ENCODE peak calls at places on chromosome 6, in five cellular contexts. E, W, M, O and X are unnamed samples.

GRCh38 chr6:166026586-166027126 is 141.0 kb downstream of the TBXT start:
- DNase-seq in E (no peak), M (no peak), O (no peak), W (no peak), X (no peak)

GRCh38 chr6:100663219-100663863 is 198.6 kb upstream of the SIM1 start:
- DNase-seq in M (no peak), E (peak), W (no peak), O (no peak), X (no peak)

GRCh38 chr6:14146459-14147096 is 29.0 kb downstream of the CD83 start:
- DNase-seq in W (no peak), M (peak), E (no peak), O (no peak), X (no peak)

GRCh38 chr6:75932067-75932466 is 140.4 kb downstream of the IMPG1 start:
- DNase-seq in E (no peak), M (peak), O (no peak), W (no peak), X (no peak)

GRCh38 chr6:40957616-40958492 is 81.2 kb downstream of the UNC5CL start:
- DNase-seq in E (peak), O (no peak), W (no peak), M (no peak), X (no peak)

GRCh38 chr6:21603516-21603952 is 10.0 kb downstream of the SOX4 start:
- DNase-seq in E (no peak), W (no peak), M (no peak), O (no peak), X (no peak)

GRCh38 chr6:123635144-123635543 is 1.6 kb downstream of the TRDN start:
- DNase-seq in M (no peak), O (no peak), W (no peak), E (no peak), X (no peak)

GRCh38 chr6:119426619-119427018 is 77.1 kb upstream of the MAN1A1 start:
- DNase-seq in M (no peak), O (no peak), W (no peak), E (no peak), X (no peak)

GRCh38 chr6:52534966-52535390 is 41.9 kb downstream of the TRAM2 start:
- DNase-seq in O (no peak), E (no peak), M (no peak), W (no peak), X (no peak)

GRCh38 chr6:170147056-170147787 is 143.7 kb downstream of the DLL1 start:
- DNase-seq in O (no peak), E (no peak), W (peak), M (no peak), X (no peak)

GRCh38 chr6:136526196-136526930 is 23.9 kb downstream of the MAP7 start:
- DNase-seq in O (no peak), E (peak), W (peak), M (peak), X (no peak)

GRCh38 chr6:69026715-69027114 is 391.6 kb downstream of the ADGRB3 start:
- DNase-seq in E (no peak), M (no peak), W (no peak), O (no peak), X (no peak)

GRCh38 chr6:51199272-51199671 is 380.6 kb downstream of the TFAP2B start:
- DNase-seq in M (no peak), E (no peak), O (no peak), W (no peak), X (no peak)

GRCh38 chr6:33991610-33992009 is 154.3 kb downstream of the GRM4 start:
- DNase-seq in M (no peak), O (no peak), W (no peak), E (no peak), X (no peak)

GRCh38 chr6:137933696-137934095 is 66.6 kb downstream of the TNFAIP3 start:
- DNase-seq in O (no peak), W (no peak), E (peak), M (no peak), X (peak)

GRCh38 chr6:52574709-52575489 is 2.0 kb downstream of the TRAM2 start:
- DNase-seq in O (no peak), M (no peak), W (peak), E (no peak), X (peak)

GRCh38 chr6:66970373-66970772 is 1263.3 kb upstream of the EYS start:
- DNase-seq in O (no peak), M (no peak), E (no peak), W (no peak), X (no peak)

GRCh38 chr6:148720897-148721296 is 25.9 kb upstream of the UST start:
- DNase-seq in O (no peak), W (no peak), E (no peak), M (no peak), X (no peak)

GRCh38 chr6:113433506-113433991 is 423.6 kb upstream of the MARCKS start:
- DNase-seq in O (peak), W (peak), M (peak), E (peak), X (no peak)

GRCh38 chr6:151242420-151242841 is 2.7 kb downstream of the AKAP12 start:
- DNase-seq in M (peak), W (no peak), E (no peak), O (no peak), X (no peak)

GRCh38 chr6:11263185-11263817 is 30.8 kb upstream of the NEDD9 start:
- DNase-seq in M (no peak), E (peak), O (peak), W (peak), X (peak)

GRCh38 chr6:44067073-44067759 is 60.0 kb downstream of the MRPL14 start:
- DNase-seq in W (no peak), M (no peak), O (peak), E (no peak), X (no peak)

GRCh38 chr6:10413850-10414765 is 766 bp downstream of the TFAP2A start:
- DNase-seq in W (no peak), O (no peak), M (peak), E (peak), X (no peak)

GRCh38 chr6:86477510-86478166 is 459.7 kb upstream of the HTR1E start:
- DNase-seq in M (peak), W (no peak), O (no peak), E (no peak), X (no peak)

GRCh38 chr6:27078734-27079357 is 168.7 kb upstream of the PRSS16 start:
- DNase-seq in W (no peak), E (peak), O (no peak), M (peak), X (no peak)

GRCh38 chr6:166637806-166638458 is 10.9 kb upstream of the RPS6KA2 start:
- DNase-seq in O (no peak), M (no peak), W (no peak), E (no peak), X (no peak)

GRCh38 chr6:82951389-82951788 is 114.3 kb downstream of the UBE3D start:
- DNase-seq in O (no peak), M (no peak), E (peak), W (no peak), X (no peak)

GRCh38 chr6:72689107-72689954 is 67.5 kb downstream of the KCNQ5 start:
- DNase-seq in M (no peak), O (no peak), E (no peak), W (no peak), X (no peak)

GRCh38 chr6:46684771-46685170 is 2.9 kb upstream of the TDRD6 start:
- DNase-seq in M (no peak), O (no peak), W (no peak), E (peak), X (no peak)

GRCh38 chr6:84350397-84350796 is 123.0 kb upstream of the CEP162 start:
- DNase-seq in M (no peak), O (no peak), W (no peak), E (no peak), X (no peak)

GRCh38 chr6:41396335-41396734 is 60.9 kb downstream of the NCR2 start:
- DNase-seq in W (no peak), E (no peak), M (no peak), O (no peak), X (no peak)

GRCh38 chr6:165641672-165642156 is 21.3 kb downstream of the PDE10A start:
- DNase-seq in E (no peak), W (no peak), O (no peak), M (no peak), X (no peak)

GRCh38 chr6:25242567-25242966 is 36.6 kb upstream of the CARMIL1 start:
- DNase-seq in M (no peak), W (no peak), E (no peak), O (no peak), X (no peak)

GRCh38 chr6:2563635-2564034 is 187.1 kb downstream of the MYLK4 start:
- DNase-seq in M (no peak), O (no peak), E (no peak), W (no peak), X (no peak)

DNA sequence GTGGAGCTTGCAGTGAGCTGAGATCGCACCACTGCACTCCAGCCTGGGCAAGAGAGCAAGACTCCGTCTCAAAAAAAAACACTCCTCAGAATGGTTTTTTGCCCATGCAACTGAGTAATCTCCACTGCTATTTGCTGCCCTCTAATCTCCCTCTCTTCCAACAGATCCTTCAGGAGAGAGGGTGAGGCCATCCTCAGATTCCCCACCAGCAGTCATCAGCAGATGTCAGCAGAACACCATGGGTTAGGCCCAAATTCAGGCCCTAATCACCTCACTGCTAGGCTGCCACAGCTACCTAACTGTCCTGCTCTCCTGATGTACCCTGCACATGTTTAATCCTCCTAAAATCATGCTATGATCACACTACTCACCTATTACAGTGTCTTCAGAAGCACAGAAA is 63.2 kb upstream of the BEND6 start:
- DNase-seq in E (no peak), O (no peak), M (no peak), W (no peak), X (no peak)
- TF ChIP-seq CTCF in E (no peak), O (no peak), M (no peak), W (no peak), X (no peak)

GRCh38 chr6:105838156-105838555 is 248.0 kb upstream of the PRDM1 start:
- DNase-seq in W (no peak), M (no peak), O (no peak), E (no peak), X (no peak)

GRCh38 chr6:105836379-105836778 is 249.8 kb upstream of the PRDM1 start:
- DNase-seq in W (no peak), M (no peak), O (no peak), E (no peak), X (no peak)

GRCh38 chr6:105836889-105837288 is 249.2 kb upstream of the PRDM1 start:
- DNase-seq in W (no peak), M (no peak), E (no peak), O (no peak), X (no peak)

GRCh38 chr6:105834548-105834947 is 251.6 kb upstream of the PRDM1 start:
- DNase-seq in O (no peak), W (no peak), M (no peak), E (no peak), X (no peak)

GRCh38 chr6:105835373-105835772 is 250.8 kb upstream of the PRDM1 start:
- DNase-seq in O (no peak), E (peak), W (no peak), M (peak), X (no peak)
- TF ChIP-seq CTCF in O (no peak), E (peak), W (no peak), M (peak), X (no peak)

GRCh38 chr6:142485256-142485655 is 183.4 kb downstream of the ADGRG6 start:
- DNase-seq in M (no peak), W (no peak), E (peak), O (no peak), X (no peak)

GRCh38 chr6:142489722-142490610 is 188.2 kb downstream of the ADGRG6 start:
- DNase-seq in E (peak), O (no peak), M (no peak), W (no peak), X (no peak)
- TF ChIP-seq CTCF in E (no peak), O (no peak), M (no peak), W (no peak), X (no peak)

GRCh38 chr6:36563928-36564284 is 16.6 kb upstream of the STK38 start:
- DNase-seq in E (no peak), W (no peak), O (no peak), M (no peak), X (no peak)
- TF ChIP-seq CTCF in E (no peak), W (no peak), O (no peak), M (no peak), X (no peak)

GRCh38 chr6:158438201-158438600 is 121.7 kb upstream of the TMEM181 start:
- DNase-seq in M (no peak), E (no peak), O (no peak), W (no peak), X (no peak)
- TF ChIP-seq CTCF in M (no peak), E (no peak), O (no peak), W (no peak), X (no peak)

GRCh38 chr6:132830236-132830799 is 15.9 kb downstream of the RPS12 start:
- DNase-seq in W (no peak), E (no peak), O (no peak), M (no peak), X (no peak)
- TF ChIP-seq CTCF in W (no peak), E (peak), O (peak), M (peak), X (no peak)

GRCh38 chr6:35025241-35026188 is 115.6 kb downstream of the TCP11 start:
- DNase-seq in O (no peak), E (no peak), W (no peak), M (no peak), X (no peak)
- TF ChIP-seq CTCF in O (no peak), E (peak), W (no peak), M (no peak), X (no peak)